ENCODE peak calls at places on chromosomes 6 and 20, in ten cellular contexts. U, P, Z, Q, G, J, R, F, D and W are unnamed samples.

GRCh38 chr6:135458051-135458450 is 39.5 kb downstream of the AHI1 start:
- DNase-seq in D (no peak), U (no peak), Q (no peak), G (no peak), F (no peak), R (no peak), P (no peak), Z (no peak), J (no peak), W (no peak)

GRCh38 chr6:151679081-151679480 is 128.4 kb upstream of the ESR1 start:
- DNase-seq in R (peak; percentile 47), G (peak; percentile 91), D (no peak), P (no peak), J (no peak), F (no peak), Q (no peak), U (peak; percentile 58), Z (no peak), W (no peak)

GRCh38 chr6:17473554-17473953 is 80.2 kb downstream of the CAP2 start:
- DNase-seq in G (no peak), J (peak; percentile 49), D (no peak), F (no peak), U (no peak), Z (no peak), Q (no peak), R (no peak), P (no peak), W (no peak)

GRCh38 chr6:44943541-44943940 is 384.6 kb upstream of the RUNX2 start:
- DNase-seq in Q (no peak), G (no peak), Z (no peak), P (no peak), F (no peak), U (no peak), J (no peak), D (no peak), R (no peak), W (no peak)

GRCh38 chr20:38599410-38599882 is 2.2 kb upstream of the ARHGAP40 start:
- DNase-seq in Z (no peak), R (no peak), G (no peak), P (no peak), Q (peak; percentile 10), J (no peak), D (peak; percentile 61), U (no peak), F (no peak), W (no peak)

GRCh38 chr6:12827921-12828320 is 111.4 kb downstream of the PHACTR1 start:
- DNase-seq in J (no peak), R (no peak), P (no peak), U (no peak), Z (no peak), F (no peak), G (no peak), D (no peak), Q (no peak), W (no peak)

GRCh38 chr6:159899994-159900745 is 9.4 kb downstream of the MAS1 start:
- DNase-seq in F (peak; percentile 38), Q (no peak), D (no peak), J (no peak), R (peak; percentile 95), Z (no peak), U (no peak), G (peak; percentile 88), P (peak; percentile 38), W (no peak)

GRCh38 chr6:135617222-135617621 is 119.7 kb upstream of the AHI1 start:
- DNase-seq in Z (no peak), P (no peak), Q (no peak), F (no peak), G (no peak), R (no peak), D (no peak), J (no peak), U (no peak), W (no peak)